ENCODE peak calls at places on chromosomes 6 and 20, in five cellular contexts. C, T, K, R and I are unnamed samples.

GRCh38 chr20:4052554-4052953 is 37.2 kb upstream of the RNF24 start:
- DNase-seq in C (no peak), T (no peak), K (no peak), R (no peak), I (no peak)

GRCh38 chr20:35117148-35117547 is 24.5 kb upstream of the TRPC4AP start:
- DNase-seq in C (no peak), T (no peak), K (no peak), R (no peak), I (no peak)

GRCh38 chr20:50398471-50399002 is 111.6 kb upstream of the PTPN1 start:
- DNase-seq in C (no peak), T (no peak), K (no peak), R (no peak), I (no peak)

GRCh38 chr6:90285611-90286381 is 10.8 kb downstream of the BACH2 start:
- DNase-seq in C (peak; percentile 82), T (peak; percentile 77), K (peak; percentile 76), R (peak; percentile 62), I (peak; percentile 33)

GRCh38 chr20:14451458-14451857 is 114.0 kb upstream of the FLRT3 start:
- DNase-seq in C (no peak), T (no peak), K (no peak), R (no peak), I (peak; percentile 31)

GRCh38 chr6:150334790-150335783 is 33.7 kb upstream of the IYD start:
- DNase-seq in C (no peak), T (peak; percentile 44), K (peak; percentile 80), R (no peak), I (peak; percentile 67)

GRCh38 chr6:169725270-169726048 is 1.2 kb upstream of the PHF10 start:
- DNase-seq in C (peak; percentile 29), T (peak; percentile 57), K (no peak), R (peak; percentile 29), I (peak; percentile 83)

GRCh38 chr6:16752206-16752867 is 8.9 kb downstream of the ATXN1 start:
- DNase-seq in C (no peak), T (no peak), K (no peak), R (no peak), I (no peak)

GRCh38 chr20:4781637-4782349 is 60.1 kb downstream of the PRND start:
- DNase-seq in C (no peak), T (no peak), K (no peak), R (no peak), I (no peak)

GRCh38 chr6:122610690-122611455 is 668 bp downstream of the PKIB start:
- DNase-seq in C (peak; percentile 16), T (peak; percentile 72), K (peak; percentile 66), R (no peak), I (peak; percentile 75)

GRCh38 chr20:59324441-59324840 is 24.0 kb downstream of the EDN3 start:
- DNase-seq in C (no peak), T (no peak), K (no peak), R (no peak), I (no peak)

GRCh38 chr6:73585566-73586415 is 65.0 kb upstream of the EEF1A1 start:
- DNase-seq in C (no peak), T (peak; percentile 47), K (peak; percentile 72), R (no peak), I (peak; percentile 54)

GRCh38 chr20:46827718-46828458 is 66.8 kb upstream of the EYA2 start:
- DNase-seq in C (no peak), T (no peak), K (no peak), R (no peak), I (no peak)

GRCh38 chr6:161161889-161162624 is 111.8 kb downstream of the AGPAT4 start:
- DNase-seq in C (no peak), T (no peak), K (no peak), R (no peak), I (no peak)

GRCh38 chr6:144364727-144365126 is 79.6 kb downstream of the UTRN start:
- DNase-seq in C (no peak), T (no peak), K (no peak), R (no peak), I (no peak)

GRCh38 chr6:150169609-150170008 is 26.8 kb downstream of the PPP1R14C start:
- DNase-seq in C (no peak), T (no peak), K (peak; percentile 16), R (no peak), I (no peak)

GRCh38 chr20:63360850-63361497 is at the start of gene CHRNA4:
- DNase-seq in C (no peak), T (no peak), K (no peak), R (no peak), I (no peak)
- H3K27me3 ChIP-seq in C (peaks cover 84% of the 10 kb centered on the region), T (peaks cover 64% of the 10 kb centered on the region), K (no peaks in the 10 kb centered on the region), R (no peaks in the 10 kb centered on the region), I (no peaks in the 10 kb centered on the region)

GRCh38 chr6:32842021-32842650 is 1.7 kb downstream of the PSMB8 start:
- DNase-seq in C (no peak), T (no peak), K (no peak), R (no peak), I (no peak)
- H3K4me1 ChIP-seq in C (peaks cover 71% of the 10 kb centered on the region), T (peaks cover 28% of the 10 kb centered on the region), K (peaks cover 12% of the 10 kb centered on the region), R (peaks cover 24% of the 10 kb centered on the region), I (peaks cover 5% of the 10 kb centered on the region)

DNA sequence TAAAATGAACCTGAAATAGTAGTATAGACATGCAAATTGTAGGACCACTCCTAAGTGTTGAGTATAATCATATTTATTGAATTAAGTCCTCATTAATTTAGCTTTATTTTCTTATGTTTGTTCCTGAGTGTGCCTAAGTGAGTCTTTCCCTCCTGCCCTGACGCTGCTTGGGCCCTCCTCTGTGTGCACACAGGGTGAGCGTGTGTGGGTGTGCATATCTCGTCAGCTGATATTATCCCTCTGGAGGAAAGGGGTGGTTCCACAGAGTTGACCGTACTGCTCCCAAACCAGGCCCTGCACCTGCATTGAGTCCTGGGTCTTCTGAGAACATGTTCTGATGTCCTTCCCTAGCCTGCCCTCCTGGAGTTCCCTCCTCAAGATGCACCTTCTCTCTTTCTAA is 28.0 kb downstream of the TULP4 start:
- DNase-seq in C (no peak), T (no peak), K (no peak), R (no peak), I (no peak)
- H3K9me3 ChIP-seq in C (peaks cover 3% of the 10 kb centered on the region), T (no peaks in the 10 kb centered on the region), K (no peaks in the 10 kb centered on the region), R (no peaks in the 10 kb centered on the region), I (peaks cover 28% of the 10 kb centered on the region)

GRCh38 chr6:159233365-159234101 is 64.3 kb downstream of the FNDC1 start:
- DNase-seq in C (no peak), T (no peak), K (no peak), R (no peak), I (no peak)
- H3K27me3 ChIP-seq in C (peaks cover 89% of the 10 kb centered on the region), T (peaks cover 29% of the 10 kb centered on the region), K (peaks cover 30% of the 10 kb centered on the region), R (no peaks in the 10 kb centered on the region), I (no peaks in the 10 kb centered on the region)

DNA sequence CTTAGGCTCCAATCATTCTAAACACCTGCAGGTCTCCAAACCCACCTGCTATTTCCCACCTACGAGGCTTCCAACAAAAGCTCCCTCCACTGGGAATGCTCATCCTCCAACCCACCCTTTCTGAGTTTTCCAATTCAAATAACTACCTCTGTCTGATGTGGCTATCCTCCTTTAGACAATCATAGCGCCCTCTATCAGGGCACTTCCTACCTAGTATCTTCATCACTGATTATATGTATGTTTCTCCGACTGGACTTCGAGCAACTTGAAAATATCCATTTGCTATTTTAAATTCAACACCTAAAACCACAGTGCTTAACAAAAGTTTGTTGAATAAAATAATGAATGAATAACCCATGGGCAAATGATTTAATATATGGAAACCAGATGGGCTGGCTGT is 41.3 kb downstream of the MTFR2 start:
- DNase-seq in C (no peak), T (no peak), K (no peak), R (no peak), I (no peak)
- H3K4me1 ChIP-seq in C (no peaks in the 10 kb centered on the region), T (no peaks in the 10 kb centered on the region), K (no peaks in the 10 kb centered on the region), R (no peaks in the 10 kb centered on the region), I (no peaks in the 10 kb centered on the region)

DNA sequence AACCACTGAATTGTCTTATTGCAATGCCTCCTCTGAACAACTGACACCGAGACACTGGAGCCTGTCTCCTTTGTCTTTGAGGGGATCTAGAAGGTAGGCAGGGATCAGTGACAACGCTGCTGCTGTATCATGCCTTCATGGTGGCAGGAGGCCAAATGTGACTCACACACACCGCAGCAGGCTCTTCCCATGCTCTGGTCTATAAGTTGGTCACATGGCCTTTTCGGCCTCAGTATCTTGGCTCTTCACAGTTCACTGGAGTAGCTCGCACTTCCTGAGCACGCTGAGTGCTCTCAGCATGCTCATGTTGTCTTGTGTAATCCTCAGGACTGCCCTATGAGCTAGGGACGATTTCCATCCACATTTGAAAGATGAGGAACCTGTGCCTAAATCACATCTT is 167.4 kb upstream of the PCSK2 start:
- DNase-seq in C (no peak), T (no peak), K (peak; percentile 2), R (no peak), I (no peak)
- H3K9me3 ChIP-seq in C (peaks cover 56% of the 10 kb centered on the region), T (no peaks in the 10 kb centered on the region), K (no peaks in the 10 kb centered on the region), R (peaks cover 7% of the 10 kb centered on the region), I (peaks cover 4% of the 10 kb centered on the region)

GRCh38 chr20:19211661-19212523 is 550 bp upstream of the SLC24A3 start:
- DNase-seq in C (no peak), T (peak; percentile 19), K (no peak), R (no peak), I (no peak)
- H3K27me3 ChIP-seq in C (peaks cover 92% of the 10 kb centered on the region), T (peaks cover 26% of the 10 kb centered on the region), K (no peaks in the 10 kb centered on the region), R (no peaks in the 10 kb centered on the region), I (peaks cover 1% of the 10 kb centered on the region)